ENCODE peak calls at places on chromosome 20, in nine cellular contexts. One of them, this sample, is unnamed.

GRCh38 chr20:36728986-36729385 is 16.9 kb downstream of the NDRG3 start:
- DNase-seq in colonic mucosa: no peak
- DNase-seq in NCI-H345: no peak
- DNase-seq in T follicular helper cell: no peak
- DNase-seq in right cardiac atrium: no peak
- DNase-seq in neural progenitor cell: peak; percentile 40
- DNase-seq in activated gamma-delta T cell treated with anti-CD3 and anti-CD28 coated beads, Interleukin-2, amount 50 U/mL, for 16 hours: no peak
- DNase-seq in nephron progenitor cell: no peak
- DNase-seq in T-cell: no peak
- DNase-seq in this sample: no peak

GRCh38 chr20:23118766-23119165 is 32.6 kb upstream of the CD93 start:
- DNase-seq in right cardiac atrium: peak; percentile 3
- DNase-seq in NCI-H345: no peak
- DNase-seq in nephron progenitor cell: no peak
- DNase-seq in T follicular helper cell: no peak
- DNase-seq in neural progenitor cell: no peak
- DNase-seq in activated gamma-delta T cell treated with anti-CD3 and anti-CD28 coated beads, Interleukin-2, amount 50 U/mL, for 16 hours: no peak
- DNase-seq in T-cell: no peak
- DNase-seq in colonic mucosa: no peak
- DNase-seq in this sample: no peak

GRCh38 chr20:53903652-53903987 is 166.8 kb downstream of the BCAS1 start:
- DNase-seq in NCI-H345: no peak
- DNase-seq in T follicular helper cell: no peak
- DNase-seq in T-cell: no peak
- DNase-seq in nephron progenitor cell: no peak
- DNase-seq in right cardiac atrium: no peak
- DNase-seq in colonic mucosa: no peak
- DNase-seq in activated gamma-delta T cell treated with anti-CD3 and anti-CD28 coated beads, Interleukin-2, amount 50 U/mL, for 16 hours: no peak
- DNase-seq in neural progenitor cell: no peak
- DNase-seq in this sample: no peak

GRCh38 chr20:38242848-38243449 is 17.6 kb downstream of the KIAA1755 start:
- DNase-seq in neural progenitor cell: peak; percentile 17
- DNase-seq in right cardiac atrium: no peak
- DNase-seq in nephron progenitor cell: peak; percentile 26
- DNase-seq in activated gamma-delta T cell treated with anti-CD3 and anti-CD28 coated beads, Interleukin-2, amount 50 U/mL, for 16 hours: no peak
- DNase-seq in NCI-H345: no peak
- DNase-seq in colonic mucosa: no peak
- DNase-seq in T follicular helper cell: no peak
- DNase-seq in T-cell: no peak
- DNase-seq in this sample: no peak

GRCh38 chr20:48766205-48766604 is 61.6 kb downstream of the PREX1 start:
- DNase-seq in nephron progenitor cell: no peak
- DNase-seq in neural progenitor cell: no peak
- DNase-seq in NCI-H345: no peak
- DNase-seq in T follicular helper cell: no peak
- DNase-seq in colonic mucosa: no peak
- DNase-seq in T-cell: no peak
- DNase-seq in activated gamma-delta T cell treated with anti-CD3 and anti-CD28 coated beads, Interleukin-2, amount 50 U/mL, for 16 hours: no peak
- DNase-seq in right cardiac atrium: no peak
- DNase-seq in this sample: no peak

GRCh38 chr20:3203315-3204123 is 963 bp downstream of the DDRGK1 start:
- DNase-seq in neural progenitor cell: peak; percentile 30
- DNase-seq in colonic mucosa: peak; percentile 50
- DNase-seq in nephron progenitor cell: no peak
- DNase-seq in T follicular helper cell: no peak
- DNase-seq in right cardiac atrium: no peak
- DNase-seq in NCI-H345: peak; percentile 51
- DNase-seq in activated gamma-delta T cell treated with anti-CD3 and anti-CD28 coated beads, Interleukin-2, amount 50 U/mL, for 16 hours: no peak
- DNase-seq in T-cell: no peak
- DNase-seq in this sample: no peak

GRCh38 chr20:4067600-4068261 is 52.4 kb upstream of the RNF24 start:
- DNase-seq in nephron progenitor cell: no peak
- DNase-seq in right cardiac atrium: no peak
- DNase-seq in colonic mucosa: no peak
- DNase-seq in T-cell: no peak
- DNase-seq in neural progenitor cell: no peak
- DNase-seq in NCI-H345: no peak
- DNase-seq in T follicular helper cell: no peak
- DNase-seq in activated gamma-delta T cell treated with anti-CD3 and anti-CD28 coated beads, Interleukin-2, amount 50 U/mL, for 16 hours: no peak
- DNase-seq in this sample: peak; percentile 67

GRCh38 chr20:16615199-16615598 is 42.0 kb upstream of the KIF16B start:
- DNase-seq in right cardiac atrium: peak; percentile 40
- DNase-seq in nephron progenitor cell: no peak
- DNase-seq in colonic mucosa: peak; percentile 56
- DNase-seq in NCI-H345: no peak
- DNase-seq in activated gamma-delta T cell treated with anti-CD3 and anti-CD28 coated beads, Interleukin-2, amount 50 U/mL, for 16 hours: no peak
- DNase-seq in T-cell: no peak
- DNase-seq in T follicular helper cell: no peak
- DNase-seq in neural progenitor cell: no peak
- DNase-seq in this sample: no peak

GRCh38 chr20:12084482-12084881 is 166.8 kb downstream of the BTBD3 start:
- DNase-seq in colonic mucosa: no peak
- DNase-seq in T-cell: no peak
- DNase-seq in T follicular helper cell: no peak
- DNase-seq in NCI-H345: no peak
- DNase-seq in right cardiac atrium: no peak
- DNase-seq in neural progenitor cell: no peak
- DNase-seq in activated gamma-delta T cell treated with anti-CD3 and anti-CD28 coated beads, Interleukin-2, amount 50 U/mL, for 16 hours: no peak
- DNase-seq in nephron progenitor cell: no peak
- DNase-seq in this sample: no peak

GRCh38 chr20:64102647-64103354 is 4.6 kb downstream of the NPBWR2 start:
- DNase-seq in NCI-H345: peak; percentile 77
- DNase-seq in T follicular helper cell: no peak
- DNase-seq in neural progenitor cell: peak; percentile 84
- DNase-seq in colonic mucosa: no peak
- DNase-seq in T-cell: no peak
- DNase-seq in activated gamma-delta T cell treated with anti-CD3 and anti-CD28 coated beads, Interleukin-2, amount 50 U/mL, for 16 hours: no peak
- DNase-seq in right cardiac atrium: peak; percentile 26
- DNase-seq in nephron progenitor cell: peak; percentile 63
- DNase-seq in this sample: no peak

GRCh38 chr20:50636601-50637539 is 54.5 kb downstream of the RIPOR3 start:
- DNase-seq in T follicular helper cell: no peak
- DNase-seq in nephron progenitor cell: no peak
- DNase-seq in colonic mucosa: no peak
- DNase-seq in NCI-H345: no peak
- DNase-seq in T-cell: no peak
- DNase-seq in neural progenitor cell: no peak
- DNase-seq in right cardiac atrium: no peak
- DNase-seq in activated gamma-delta T cell treated with anti-CD3 and anti-CD28 coated beads, Interleukin-2, amount 50 U/mL, for 16 hours: no peak
- DNase-seq in this sample: peak; percentile 40

GRCh38 chr20:36304786-36305495 is 1.2 kb upstream of the DLGAP4 start:
- DNase-seq in neural progenitor cell: peak; percentile 31
- DNase-seq in T follicular helper cell: no peak
- DNase-seq in T-cell: no peak
- DNase-seq in NCI-H345: no peak
- DNase-seq in nephron progenitor cell: no peak
- DNase-seq in activated gamma-delta T cell treated with anti-CD3 and anti-CD28 coated beads, Interleukin-2, amount 50 U/mL, for 16 hours: no peak
- DNase-seq in colonic mucosa: no peak
- DNase-seq in right cardiac atrium: no peak
- DNase-seq in this sample: no peak

GRCh38 chr20:36881888-36882287 is 6.0 kb downstream of the TLDC2 start:
- DNase-seq in activated gamma-delta T cell treated with anti-CD3 and anti-CD28 coated beads, Interleukin-2, amount 50 U/mL, for 16 hours: no peak
- DNase-seq in neural progenitor cell: no peak
- DNase-seq in colonic mucosa: no peak
- DNase-seq in right cardiac atrium: no peak
- DNase-seq in T-cell: no peak
- DNase-seq in nephron progenitor cell: no peak
- DNase-seq in T follicular helper cell: no peak
- DNase-seq in NCI-H345: peak; percentile 55
- DNase-seq in this sample: no peak

GRCh38 chr20:59435496-59435895 is 135.1 kb downstream of the EDN3 start:
- DNase-seq in right cardiac atrium: no peak
- DNase-seq in activated gamma-delta T cell treated with anti-CD3 and anti-CD28 coated beads, Interleukin-2, amount 50 U/mL, for 16 hours: no peak
- DNase-seq in T-cell: no peak
- DNase-seq in neural progenitor cell: no peak
- DNase-seq in NCI-H345: no peak
- DNase-seq in colonic mucosa: no peak
- DNase-seq in T follicular helper cell: no peak
- DNase-seq in nephron progenitor cell: no peak
- DNase-seq in this sample: no peak

GRCh38 chr20:24389686-24390085 is 79.7 kb upstream of the SYNDIG1 start:
- DNase-seq in T-cell: peak; percentile 50
- DNase-seq in right cardiac atrium: no peak
- DNase-seq in activated gamma-delta T cell treated with anti-CD3 and anti-CD28 coated beads, Interleukin-2, amount 50 U/mL, for 16 hours: no peak
- DNase-seq in NCI-H345: no peak
- DNase-seq in T follicular helper cell: no peak
- DNase-seq in neural progenitor cell: no peak
- DNase-seq in colonic mucosa: no peak
- DNase-seq in nephron progenitor cell: no peak
- DNase-seq in this sample: no peak

GRCh38 chr20:17556842-17557674 is 12.8 kb upstream of the DSTN start:
- DNase-seq in T follicular helper cell: no peak
- DNase-seq in activated gamma-delta T cell treated with anti-CD3 and anti-CD28 coated beads, Interleukin-2, amount 50 U/mL, for 16 hours: no peak
- DNase-seq in NCI-H345: peak; percentile 64
- DNase-seq in neural progenitor cell: no peak
- DNase-seq in colonic mucosa: peak; percentile 58
- DNase-seq in nephron progenitor cell: no peak
- DNase-seq in T-cell: no peak
- DNase-seq in right cardiac atrium: peak; percentile 76
- DNase-seq in this sample: no peak

GRCh38 chr20:38162878-38163875 is 1.9 kb downstream of the TGM2 start:
- DNase-seq in T-cell: no peak
- DNase-seq in T follicular helper cell: no peak
- DNase-seq in activated gamma-delta T cell treated with anti-CD3 and anti-CD28 coated beads, Interleukin-2, amount 50 U/mL, for 16 hours: no peak
- DNase-seq in nephron progenitor cell: no peak
- DNase-seq in colonic mucosa: no peak
- DNase-seq in NCI-H345: no peak
- DNase-seq in neural progenitor cell: no peak
- DNase-seq in right cardiac atrium: no peak
- DNase-seq in this sample: no peak

GRCh38 chr20:31704225-31705119 is 18.2 kb downstream of the BCL2L1 start:
- DNase-seq in nephron progenitor cell: no peak
- DNase-seq in T follicular helper cell: no peak
- DNase-seq in NCI-H345: no peak
- DNase-seq in T-cell: no peak
- DNase-seq in activated gamma-delta T cell treated with anti-CD3 and anti-CD28 coated beads, Interleukin-2, amount 50 U/mL, for 16 hours: no peak
- DNase-seq in right cardiac atrium: peak; percentile 22
- DNase-seq in neural progenitor cell: peak; percentile 32
- DNase-seq in colonic mucosa: peak; percentile 86
- DNase-seq in this sample: no peak